ENCODE peak calls at places on chromosomes 2 and 18, in five cellular contexts. L is suprapubic skin, U is GM12865, Q is Peyer's patch, X is MCF 10A. F is an unnamed sample.

GRCh38 chr2:40016151-40016885 is 237.3 kb upstream of the THUMPD2 start:
- DNase-seq in X (no peak), Q (no peak), L (no peak), U (no peak), F (no peak)

GRCh38 chr2:26535663-26536275 is 57.8 kb upstream of the OTOF start:
- DNase-seq in Q (no peak), L (peak), U (no peak), X (no peak), F (no peak)

GRCh38 chr2:201758873-201759272 is 21.9 kb downstream of the ALS2 start:
- DNase-seq in X (no peak), L (no peak), U (no peak), Q (no peak), F (no peak)

GRCh38 chr2:199303814-199304213 is 153.9 kb downstream of the SATB2 start:
- DNase-seq in X (peak), L (no peak), U (no peak), Q (no peak), F (peak)

GRCh38 chr2:187390891-187391290 is 57.2 kb downstream of the CALCRL start:
- DNase-seq in X (peak), Q (no peak), U (no peak), L (no peak), F (peak)

GRCh38 chr2:156115338-156115737 is 217.2 kb downstream of the NR4A2 start:
- DNase-seq in Q (no peak), X (peak), L (no peak), U (no peak), F (peak)

GRCh38 chr18:29418136-29418535 is 1241.2 kb upstream of the CDH2 start:
- DNase-seq in Q (no peak), U (no peak), L (no peak), X (no peak), F (peak)

GRCh38 chr18:64444819-64445218 is 295.9 kb upstream of the LINC00305 start:
- DNase-seq in Q (no peak), U (no peak), L (no peak), X (no peak), F (no peak)

GRCh38 chr2:218853766-218854165 is 5.8 kb upstream of the WNT6 start:
- DNase-seq in X (peak), L (peak), U (no peak), Q (no peak), F (peak)

GRCh38 chr2:86201951-86202692 is 2.9 kb downstream of the MRPL35 start:
- DNase-seq in Q (no peak), U (no peak), L (no peak), X (no peak), F (no peak)

GRCh38 chr2:164871404-164871803 is 29.8 kb upstream of the COBLL1 start:
- DNase-seq in Q (no peak), U (no peak), L (no peak), X (no peak), F (no peak)

GRCh38 chr2:219358170-219359075 is 25.9 kb upstream of the RESP18 start:
- DNase-seq in Q (no peak), U (no peak), X (no peak), L (no peak), F (no peak)

GRCh38 chr18:361100-361732 is 93.4 kb upstream of the THOC1 start:
- DNase-seq in L (no peak), X (no peak), U (no peak), Q (no peak), F (no peak)

GRCh38 chr18:45046961-45047360 is 366.3 kb downstream of the SETBP1 start:
- DNase-seq in U (no peak), L (no peak), Q (no peak), X (no peak), F (no peak)

GRCh38 chr2:218259099-218259921 is 1.5 kb upstream of the GPBAR1 start:
- DNase-seq in X (no peak), Q (no peak), U (no peak), L (peak), F (no peak)

GRCh38 chr2:167749016-167749415 is 498.4 kb downstream of the STK39 start:
- DNase-seq in L (no peak), Q (no peak), X (peak), U (no peak), F (peak)

GRCh38 chr2:146669735-146670134 is 1175.1 kb upstream of the ACVR2A start:
- DNase-seq in U (no peak), L (no peak), X (peak), Q (no peak), F (peak)

DNA sequence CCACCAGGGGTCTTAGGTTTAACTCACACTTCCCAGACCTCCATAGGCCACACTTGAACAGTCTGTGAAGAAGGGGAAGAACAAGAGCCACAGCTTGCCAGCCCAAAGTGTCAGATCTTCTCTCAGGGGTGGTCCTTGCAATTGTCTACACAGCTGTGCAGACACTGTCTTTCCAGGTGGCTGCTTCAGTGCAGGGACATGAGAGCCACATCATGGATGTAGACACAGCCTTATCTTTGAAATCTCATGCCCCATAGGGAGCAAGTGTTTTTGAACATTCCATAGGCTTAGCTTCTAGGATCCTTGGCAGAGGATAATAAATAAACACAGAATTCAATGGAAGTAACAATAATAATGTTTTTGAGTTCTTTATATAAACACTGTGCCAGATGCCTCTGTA is 6.7 kb downstream of the ZNF407 start:
- DNase-seq in L (no peak), Q (no peak), X (no peak), U (no peak), F (no peak)
- TF ChIP-seq CTCF in L (no peak), Q (no peak), X (no peak), U (no peak), F (no peak)

DNA sequence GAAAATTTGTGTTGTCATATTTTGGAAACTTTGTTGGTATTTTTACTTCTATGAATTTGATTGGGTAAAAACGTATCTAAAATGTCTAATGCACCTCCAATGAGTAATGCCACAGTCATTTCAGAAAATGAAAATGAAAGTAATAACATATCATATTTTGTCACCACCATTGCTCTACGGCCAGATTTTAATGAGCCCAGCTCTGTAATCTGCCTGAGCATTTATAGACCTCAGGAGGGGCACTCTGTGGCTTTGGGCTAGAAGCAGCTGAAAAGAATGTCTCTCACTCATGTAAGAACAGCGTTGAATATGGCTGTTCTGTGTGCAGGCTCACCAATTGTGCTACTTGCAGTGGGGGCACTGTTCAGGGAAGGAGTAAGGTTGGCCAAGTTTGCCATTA is 32.7 kb upstream of the ABCA12 start:
- DNase-seq in X (peak), U (peak), Q (no peak), L (no peak), F (peak)
- TF ChIP-seq CTCF in X (no peak), U (no peak), Q (no peak), L (no peak), F (no peak)

GRCh38 chr2:193584522-193584938 is 1389.8 kb upstream of the TMEFF2 start:
- DNase-seq in L (no peak), U (peak), X (peak), Q (no peak), F (peak)
- TF ChIP-seq CTCF in L (no peak), U (peak), X (peak), Q (peak), F (peak)

DNA sequence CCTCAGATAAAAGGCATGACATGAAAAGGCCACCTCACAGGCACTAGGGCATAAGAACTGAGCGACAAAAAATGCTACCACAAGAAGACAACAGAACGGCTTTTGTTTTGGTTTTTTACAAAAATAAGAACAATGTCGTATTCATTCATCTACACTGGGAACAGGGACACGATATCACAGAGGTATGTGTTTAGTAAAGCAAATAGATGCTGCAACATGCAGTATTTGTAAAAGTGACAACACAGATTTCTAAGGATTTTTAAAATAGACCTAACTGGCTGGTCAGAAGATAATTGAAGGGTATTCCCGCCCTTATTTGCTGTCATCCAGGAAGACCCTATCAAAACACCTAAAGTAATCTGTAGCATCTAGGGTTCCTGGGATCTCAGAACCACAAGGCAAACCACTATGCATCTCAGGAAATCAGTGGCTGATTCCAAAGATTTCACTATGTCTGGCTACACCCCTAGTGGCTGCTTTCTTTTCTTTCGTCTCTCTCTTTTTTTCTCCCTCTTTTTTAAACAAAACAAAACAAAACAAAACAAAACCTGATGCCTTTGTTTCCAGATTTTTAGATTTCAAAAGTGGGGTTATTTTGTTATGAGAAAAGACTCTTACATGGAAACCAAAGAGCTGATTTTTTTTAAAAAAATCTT is 97.2 kb downstream of the BCL11A start:
- DNase-seq in Q (no peak), L (no peak), X (no peak), U (no peak), F (no peak)
- TF ChIP-seq CTCF in Q (no peak), L (no peak), X (no peak), U (no peak), F (no peak)

GRCh38 chr2:239355724-239356123 is 45.1 kb downstream of the HDAC4 start:
- DNase-seq in L (no peak), X (no peak), U (no peak), Q (no peak), F (no peak)
- TF ChIP-seq CTCF in L (no peak), X (no peak), U (no peak), Q (no peak), F (no peak)

GRCh38 chr2:49278141-49278540 is 123.8 kb upstream of the FSHR start:
- DNase-seq in U (no peak), Q (no peak), L (no peak), X (no peak), F (no peak)

GRCh38 chr2:49278561-49278960 is 124.2 kb upstream of the FSHR start:
- DNase-seq in U (no peak), X (no peak), L (no peak), Q (no peak), F (no peak)
- TF ChIP-seq CTCF in U (no peak), X (no peak), L (no peak), Q (no peak), F (no peak)

DNA sequence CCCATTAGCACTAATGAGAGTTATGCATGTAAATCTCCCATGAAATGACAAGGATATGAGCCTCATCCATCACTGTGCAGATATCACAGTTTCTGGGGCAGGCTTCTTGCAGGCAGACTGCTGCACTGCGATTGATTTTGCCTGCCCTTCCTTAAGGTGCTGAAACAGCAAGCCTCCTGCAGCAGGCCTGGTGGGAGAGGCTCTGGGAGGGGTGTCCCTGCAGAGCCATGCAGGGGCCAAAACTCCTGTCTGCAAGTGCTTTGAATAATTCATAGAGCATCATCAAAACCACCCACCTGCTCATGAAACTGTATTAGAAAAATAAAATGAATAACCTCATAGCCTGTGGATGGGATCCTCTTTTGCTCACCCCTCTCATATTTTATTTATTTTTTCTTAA is 285.9 kb downstream of the MYT1L start:
- DNase-seq in U (no peak), L (no peak), Q (no peak), X (no peak), F (no peak)
- TF ChIP-seq CTCF in U (no peak), L (no peak), Q (no peak), X (no peak), F (no peak)

GRCh38 chr2:195575879-195576391 is 81.1 kb upstream of the SLC39A10 start:
- DNase-seq in Q (peak), U (peak), X (peak), L (no peak), F (peak)
- TF ChIP-seq CTCF in Q (no peak), U (peak), X (no peak), L (no peak), F (no peak)

GRCh38 chr2:109516445-109517117 is 97.2 kb downstream of the SEPTIN10 start:
- DNase-seq in Q (no peak), X (peak), U (peak), L (no peak), F (no peak)
- TF ChIP-seq CTCF in Q (peak), X (peak), U (peak), L (no peak), F (peak)

DNA sequence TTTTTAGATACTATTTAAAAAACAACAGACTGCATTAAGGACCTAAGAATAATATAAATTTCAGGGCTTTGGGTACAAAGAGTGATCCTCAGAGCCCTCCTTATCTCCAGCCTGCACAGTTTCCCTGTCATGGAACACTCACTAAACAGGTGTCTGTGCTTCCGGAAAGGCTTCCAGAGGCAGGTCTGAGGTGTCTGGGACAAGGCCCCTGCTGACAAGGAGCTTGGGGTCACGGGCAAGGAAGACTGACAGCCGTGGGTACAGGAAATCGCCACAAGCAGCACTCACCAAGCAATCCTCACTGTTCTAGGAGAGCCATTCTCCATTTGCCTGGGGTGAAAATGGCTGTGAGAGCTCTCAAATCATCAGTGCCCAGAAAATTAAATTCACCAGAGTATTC is 220.3 kb upstream of the PXDN start:
- DNase-seq in X (no peak), U (no peak), L (no peak), Q (no peak), F (no peak)
- TF ChIP-seq CTCF in X (no peak), U (no peak), L (no peak), Q (no peak), F (no peak)

F was measured in mammary epithelial cell.